ENCODE peak calls at places on chromosomes 3 and 15, in ten cellular contexts. V is left lung; Q is heart left ventricle; T is CD8-positive, alpha-beta T cell; N is lower lobe of right lung; P is upper lobe of left lung; D is HepG2; C is PC-3; E is heart right ventricle; B is CD4-positive, CD25-positive, alpha-beta regulatory T cell. G is an unnamed sample.

GRCh38 chr3:55481067-55481917 is 5.8 kb downstream of the WNT5A start:
- ATAC-seq in N (peak; percentile 14), Q (peak; percentile 30), P (no peak), C (peak; percentile 27), D (no peak), V (peak; percentile 20), B (no peak), T (no peak), E (peak; percentile 34), G (peak; percentile 24)

GRCh38 chr3:126932188-126932931 is 50.6 kb upstream of the PLXNA1 start:
- ATAC-seq in C (peak; percentile 69), P (peak; percentile 24), N (no peak), D (no peak), T (no peak), V (no peak), B (no peak), Q (peak; percentile 64), E (peak; percentile 48), G (no peak)

GRCh38 chr3:158748237-158748828 is 16.1 kb upstream of the RARRES1 start:
- ATAC-seq in P (peak; percentile 8), E (peak; percentile 25), B (peak; percentile 17), Q (no peak), T (no peak), C (no peak), D (no peak), N (peak; percentile 44), V (peak; percentile 73), G (peak; percentile 16)

GRCh38 chr3:153624310-153625030 is 462.4 kb downstream of the RAP2B start:
- ATAC-seq in N (peak; percentile 40), V (no peak), Q (no peak), E (no peak), C (no peak), D (no peak), P (no peak), B (peak; percentile 59), T (peak; percentile 75), G (no peak)

GRCh38 chr15:95448531-95449210 is 881.8 kb upstream of the NR2F2 start:
- ATAC-seq in N (no peak), B (no peak), E (no peak), Q (no peak), D (no peak), P (no peak), C (peak; percentile 60), V (no peak), T (no peak), G (no peak)

GRCh38 chr3:108669211-108669610 is 79.7 kb downstream of the DZIP3 start:
- ATAC-seq in P (no peak), T (no peak), E (no peak), N (no peak), Q (no peak), B (no peak), V (no peak), D (no peak), C (no peak), G (no peak)

GRCh38 chr3:72145506-72146380 is 360.8 kb upstream of the PROK2 start:
- ATAC-seq in V (no peak), N (no peak), E (no peak), D (peak; percentile 18), T (no peak), P (no peak), B (no peak), Q (peak; percentile 49), C (no peak), G (no peak)

GRCh38 chr15:72554471-72555425 is 80.6 kb downstream of the ARIH1 start:
- ATAC-seq in E (no peak), B (peak; percentile 68), C (peak; percentile 49), Q (no peak), V (no peak), P (no peak), D (no peak), N (no peak), T (peak; percentile 49), G (no peak)

GRCh38 chr3:193314161-193314560 is 64.4 kb downstream of the ATP13A5 start:
- ATAC-seq in C (peak; percentile 40), E (no peak), T (no peak), P (no peak), Q (no peak), V (no peak), D (peak; percentile 68), B (no peak), N (no peak), G (no peak)

GRCh38 chr3:193313448-193313958 is 65.0 kb downstream of the ATP13A5 start:
- ATAC-seq in N (no peak), D (no peak), C (no peak), Q (no peak), B (no peak), E (no peak), V (no peak), T (no peak), P (no peak), G (no peak)

GRCh38 chr3:193305356-193305755 is 64.3 kb downstream of the PLAAT1 start:
- ATAC-seq in P (no peak), V (no peak), C (no peak), B (no peak), N (no peak), D (no peak), Q (no peak), E (no peak), T (no peak), G (no peak)

GRCh38 chr3:193310914-193311723 is 67.4 kb downstream of the ATP13A5 start:
- ATAC-seq in E (peak; percentile 86), P (no peak), B (no peak), N (no peak), C (no peak), Q (peak; percentile 92), V (no peak), T (no peak), D (no peak), G (no peak)
- H3K27ac ChIP-seq in E (peak overlapping the region; percentile 77), P (no peak overlapping the region), B (no peak overlapping the region), N (no peak overlapping the region), C (no peak overlapping the region), Q (peak overlapping the region; percentile 82), V (no peak overlapping the region), T (no peak overlapping the region), D (no peak overlapping the region), G (no peak overlapping the region)

DNA sequence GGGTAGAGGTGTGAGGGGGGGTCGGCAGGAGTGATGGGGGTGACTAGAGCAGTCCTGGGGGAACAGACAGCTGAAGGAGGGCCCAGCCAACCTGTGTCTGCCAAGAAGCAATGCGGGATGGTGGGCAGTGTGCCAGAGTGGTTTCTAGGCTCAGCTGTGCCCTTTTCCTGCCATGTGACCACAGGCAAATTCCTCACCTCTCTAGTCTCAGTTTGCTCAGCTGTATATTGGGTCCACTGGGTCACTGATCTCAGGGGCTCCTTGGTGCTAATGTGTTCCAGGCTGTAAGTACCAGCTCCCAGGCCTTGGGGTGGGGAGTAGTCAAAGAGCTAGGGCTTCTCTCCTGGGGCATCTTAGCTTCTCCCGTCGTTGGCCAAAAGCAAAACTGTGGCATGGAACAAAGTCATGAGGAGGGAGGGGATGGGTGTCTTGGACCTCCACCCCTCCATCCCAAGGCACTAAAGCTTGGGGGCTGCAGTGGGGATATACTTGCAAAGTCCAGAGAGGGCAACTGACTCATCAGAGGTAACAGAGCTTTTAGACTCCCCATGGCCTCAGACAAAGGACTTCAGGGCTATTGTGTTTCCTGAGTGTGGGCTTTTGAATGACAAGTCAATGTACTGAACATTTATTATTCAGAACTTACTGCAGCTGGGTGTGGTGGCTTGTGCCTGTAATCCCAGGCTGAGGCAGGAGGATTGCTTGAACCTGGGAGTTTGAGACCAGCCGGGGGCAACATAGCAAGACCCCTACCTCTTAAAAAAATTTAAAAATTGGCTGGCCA is 20.9 kb downstream of the SMAD6 start:
- ATAC-seq in N (no peak), C (no peak), Q (no peak), V (no peak), T (no peak), P (no peak), E (no peak), D (no peak), B (no peak), G (no peak)
- H3K4me1 ChIP-seq in N (peaks cover 74% of the 10 kb centered on the region), C (peaks cover 19% of the 10 kb centered on the region), Q (peaks cover 25% of the 10 kb centered on the region), V (peaks cover 3% of the 10 kb centered on the region), T (no peaks in the 10 kb centered on the region), P (peaks cover 65% of the 10 kb centered on the region), E (peaks cover 9% of the 10 kb centered on the region), D (peaks cover 17% of the 10 kb centered on the region), B (no peaks in the 10 kb centered on the region), G (no peaks in the 10 kb centered on the region)

GRCh38 chr15:34584321-34584668 is 844 bp upstream of the GOLGA8B start:
- ATAC-seq in B (no peak), E (no peak), N (no peak), D (peak; percentile 30), Q (no peak), T (no peak), C (no peak), P (no peak), V (no peak), G (no peak)

GRCh38 chr15:34584996-34585395 is 1.5 kb upstream of the GOLGA8B start:
- ATAC-seq in C (no peak), D (no peak), Q (no peak), P (no peak), E (no peak), T (no peak), V (no peak), N (no peak), B (no peak), G (no peak)

GRCh38 chr15:34582461-34583357 is 742 bp downstream of the GOLGA8B start:
- ATAC-seq in B (peak; percentile 14), V (peak; percentile 87), T (peak; percentile 26), P (peak; percentile 58), D (peak; percentile 66), Q (peak; percentile 55), N (peak; percentile 87), C (peak; percentile 66), E (peak; percentile 44), G (peak; percentile 52)

GRCh38 chr15:34581043-34581365 is 2.4 kb downstream of the GOLGA8B start:
- ATAC-seq in D (no peak), C (no peak), P (no peak), V (peak; percentile 29), T (no peak), Q (no peak), B (no peak), E (no peak), N (no peak), G (no peak)

DNA sequence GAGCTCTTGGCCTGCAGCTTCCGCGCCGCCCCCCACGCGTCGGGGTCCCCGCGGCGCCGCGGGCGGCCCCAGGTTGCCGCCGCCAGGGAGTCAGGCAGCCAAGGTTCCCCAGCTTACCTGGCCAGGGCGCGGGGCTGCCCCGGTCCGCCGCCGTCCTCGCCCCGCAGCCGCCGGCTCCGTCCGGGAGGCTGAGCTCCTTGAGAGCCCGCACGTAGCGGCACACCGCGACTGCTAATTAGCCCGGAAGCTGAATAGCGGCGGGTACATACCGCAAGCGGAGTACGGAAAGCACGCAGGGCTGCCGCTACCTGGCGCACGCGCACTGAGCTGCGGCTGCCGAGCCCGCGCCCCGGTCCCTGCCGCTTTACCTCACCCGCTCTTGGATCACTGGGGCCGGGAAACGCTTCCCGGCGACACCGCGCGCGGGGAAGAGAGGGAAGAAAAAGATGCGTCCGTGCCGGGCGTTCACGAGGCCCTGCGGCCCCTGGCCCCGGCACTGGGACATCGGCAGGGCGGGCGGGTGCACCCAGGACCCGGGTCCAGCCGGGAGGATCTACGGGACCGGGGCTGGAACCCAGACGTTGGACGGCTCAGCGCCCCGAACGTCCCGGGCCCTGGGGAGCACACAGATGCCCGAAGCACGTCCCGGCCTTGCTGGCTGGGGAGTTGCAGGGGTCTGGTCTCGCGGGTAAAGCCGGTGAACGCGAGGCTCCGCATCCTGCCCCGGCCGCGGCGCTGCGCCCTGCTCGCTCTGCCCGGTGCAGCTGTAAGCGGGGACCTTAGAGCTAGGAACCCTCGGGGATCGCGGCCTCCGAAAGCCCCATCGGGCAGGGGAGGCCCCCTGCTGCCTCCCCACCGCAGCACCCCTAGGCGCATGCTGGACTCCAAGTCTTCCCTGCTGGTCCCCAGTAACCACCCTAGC is at the start of gene GOLGA8B:
- ATAC-seq in T (peak; percentile 76), E (peak; percentile 75), D (peak; percentile 79), N (peak; percentile 92), Q (peak; percentile 73), B (peak; percentile 82), V (peak; percentile 83), P (peak; percentile 79), C (peak; percentile 63), G (peak; percentile 79)
- H3K27ac ChIP-seq in T (peak within 1 kb of the TSS; percentile 64), E (peak within 1 kb of the TSS; percentile 45), D (peak within 1 kb of the TSS; percentile 76), N (peak within 1 kb of the TSS; percentile 46), Q (peak within 1 kb of the TSS; percentile 34), B (peak within 1 kb of the TSS; percentile 65), V (peak within 1 kb of the TSS; percentile 7), P (peak within 1 kb of the TSS; percentile 78), C (no peak within 1 kb of the TSS), G (peak within 1 kb of the TSS; percentile 80)

DNA sequence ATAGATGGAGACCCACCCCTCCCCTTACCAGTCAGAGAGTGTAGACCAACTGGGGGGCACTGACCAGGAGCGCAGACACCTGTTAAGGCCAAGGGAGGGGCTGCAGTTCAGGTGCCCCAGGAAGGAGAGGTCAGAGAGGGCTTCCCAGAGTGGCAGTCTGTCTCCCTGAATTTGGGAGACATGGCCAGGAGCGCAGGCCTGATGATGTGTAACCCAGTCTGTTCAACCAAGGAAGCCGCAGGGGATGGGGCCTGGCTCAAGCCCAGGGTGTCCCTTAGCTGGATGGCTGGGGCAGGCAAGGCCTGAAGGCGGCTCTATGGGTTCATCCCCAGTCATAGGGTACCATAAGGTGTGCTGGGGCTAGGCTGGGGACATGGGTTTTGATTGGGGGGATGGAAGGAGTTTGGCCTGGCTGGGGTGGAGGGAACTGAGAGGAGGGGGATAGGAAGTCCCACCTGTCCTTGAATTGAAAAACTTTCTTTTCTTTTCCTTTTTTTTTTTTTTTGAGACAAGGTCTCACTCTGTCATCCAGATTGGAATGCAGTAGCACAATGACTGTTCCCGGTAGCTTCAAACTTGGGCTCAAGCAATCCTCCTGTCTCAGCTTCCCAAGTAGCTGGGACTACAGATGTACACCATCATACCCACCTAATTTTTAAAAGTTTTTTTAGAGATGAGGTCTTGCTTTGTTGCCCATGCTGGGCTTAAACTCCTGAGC is 75.7 kb downstream of the SMAD6 start:
- ATAC-seq in N (no peak), P (no peak), Q (no peak), C (no peak), V (no peak), B (no peak), D (no peak), E (no peak), T (no peak), G (no peak)
- H3K4me1 ChIP-seq in N (peaks cover 31% of the 10 kb centered on the region), P (peaks cover 31% of the 10 kb centered on the region), Q (peaks cover 18% of the 10 kb centered on the region), C (peaks cover 31% of the 10 kb centered on the region), V (peaks cover 18% of the 10 kb centered on the region), B (no peaks in the 10 kb centered on the region), D (peaks cover 44% of the 10 kb centered on the region), E (peaks cover 42% of the 10 kb centered on the region), T (no peaks in the 10 kb centered on the region), G (peaks cover 55% of the 10 kb centered on the region)

G was measured in gastroesophageal sphincter.